ENCODE peak calls at places on chromosomes 2 and 18, in eight cellular contexts. One of them, this sample, is unnamed.

GRCh38 chr18:38526922-38527321 is 961.3 kb upstream of the CELF4 start:
- DNase-seq in activated CD4-positive, alpha-beta T cell treated with anti-CD3 and anti-CD28 coated beads, Interleukin-2, amount 50 U/mL, for 1 hour: no peak
- DNase-seq in activated CD8-positive, alpha-beta memory T cell treated with anti-CD3 and anti-CD28 coated beads, Interleukin-2, amount 10 ng/mL, durations not matched to agents 7 days and 5 days: no peak
- DNase-seq in HEK293T: no peak
- DNase-seq in fibroblast of lung: no peak
- DNase-seq in WTC11: no peak
- DNase-seq in EL: no peak
- DNase-seq in heart right ventricle: no peak
- DNase-seq in this sample: no peak

GRCh38 chr2:219707496-219708285 is 80.3 kb downstream of the SLC4A3 start:
- DNase-seq in activated CD4-positive, alpha-beta T cell treated with anti-CD3 and anti-CD28 coated beads, Interleukin-2, amount 50 U/mL, for 1 hour: no peak
- DNase-seq in activated CD8-positive, alpha-beta memory T cell treated with anti-CD3 and anti-CD28 coated beads, Interleukin-2, amount 10 ng/mL, durations not matched to agents 7 days and 5 days: no peak
- DNase-seq in HEK293T: no peak
- DNase-seq in fibroblast of lung: peak; percentile 53
- DNase-seq in WTC11: no peak
- DNase-seq in EL: peak; percentile 55
- DNase-seq in heart right ventricle: no peak
- DNase-seq in this sample: no peak

GRCh38 chr2:43993437-43993836 is 2.4 kb downstream of the LRPPRC start:
- DNase-seq in activated CD4-positive, alpha-beta T cell treated with anti-CD3 and anti-CD28 coated beads, Interleukin-2, amount 50 U/mL, for 1 hour: no peak
- DNase-seq in activated CD8-positive, alpha-beta memory T cell treated with anti-CD3 and anti-CD28 coated beads, Interleukin-2, amount 10 ng/mL, durations not matched to agents 7 days and 5 days: no peak
- DNase-seq in HEK293T: no peak
- DNase-seq in fibroblast of lung: no peak
- DNase-seq in WTC11: no peak
- DNase-seq in EL: no peak
- DNase-seq in heart right ventricle: no peak
- DNase-seq in this sample: no peak

GRCh38 chr2:121068851-121069250 is 216.2 kb downstream of the TFCP2L1 start:
- DNase-seq in activated CD4-positive, alpha-beta T cell treated with anti-CD3 and anti-CD28 coated beads, Interleukin-2, amount 50 U/mL, for 1 hour: no peak
- DNase-seq in activated CD8-positive, alpha-beta memory T cell treated with anti-CD3 and anti-CD28 coated beads, Interleukin-2, amount 10 ng/mL, durations not matched to agents 7 days and 5 days: no peak
- DNase-seq in HEK293T: no peak
- DNase-seq in fibroblast of lung: no peak
- DNase-seq in WTC11: no peak
- DNase-seq in EL: no peak
- DNase-seq in heart right ventricle: no peak
- DNase-seq in this sample: no peak

GRCh38 chr2:143177081-143177786 is 48.0 kb downstream of the ARHGAP15 start:
- DNase-seq in activated CD4-positive, alpha-beta T cell treated with anti-CD3 and anti-CD28 coated beads, Interleukin-2, amount 50 U/mL, for 1 hour: no peak
- DNase-seq in activated CD8-positive, alpha-beta memory T cell treated with anti-CD3 and anti-CD28 coated beads, Interleukin-2, amount 10 ng/mL, durations not matched to agents 7 days and 5 days: no peak
- DNase-seq in HEK293T: no peak
- DNase-seq in fibroblast of lung: no peak
- DNase-seq in WTC11: no peak
- DNase-seq in EL: no peak
- DNase-seq in heart right ventricle: no peak
- DNase-seq in this sample: no peak

GRCh38 chr2:201795608-201796477 is 10.5 kb upstream of the CDK15 start:
- DNase-seq in activated CD4-positive, alpha-beta T cell treated with anti-CD3 and anti-CD28 coated beads, Interleukin-2, amount 50 U/mL, for 1 hour: no peak
- DNase-seq in activated CD8-positive, alpha-beta memory T cell treated with anti-CD3 and anti-CD28 coated beads, Interleukin-2, amount 10 ng/mL, durations not matched to agents 7 days and 5 days: no peak
- DNase-seq in HEK293T: peak; percentile 72
- DNase-seq in fibroblast of lung: peak; percentile 65
- DNase-seq in WTC11: peak; percentile 44
- DNase-seq in EL: peak; percentile 74
- DNase-seq in heart right ventricle: peak; percentile 4
- DNase-seq in this sample: peak; percentile 37

GRCh38 chr2:240252191-240252871 is 111.9 kb upstream of the OTOS start:
- DNase-seq in activated CD4-positive, alpha-beta T cell treated with anti-CD3 and anti-CD28 coated beads, Interleukin-2, amount 50 U/mL, for 1 hour: no peak
- DNase-seq in activated CD8-positive, alpha-beta memory T cell treated with anti-CD3 and anti-CD28 coated beads, Interleukin-2, amount 10 ng/mL, durations not matched to agents 7 days and 5 days: no peak
- DNase-seq in HEK293T: no peak
- DNase-seq in fibroblast of lung: no peak
- DNase-seq in WTC11: no peak
- DNase-seq in EL: no peak
- DNase-seq in heart right ventricle: no peak
- DNase-seq in this sample: no peak

GRCh38 chr2:212580117-212580516 is 41.5 kb upstream of the ERBB4 start:
- DNase-seq in activated CD4-positive, alpha-beta T cell treated with anti-CD3 and anti-CD28 coated beads, Interleukin-2, amount 50 U/mL, for 1 hour: no peak
- DNase-seq in activated CD8-positive, alpha-beta memory T cell treated with anti-CD3 and anti-CD28 coated beads, Interleukin-2, amount 10 ng/mL, durations not matched to agents 7 days and 5 days: no peak
- DNase-seq in HEK293T: no peak
- DNase-seq in fibroblast of lung: no peak
- DNase-seq in WTC11: no peak
- DNase-seq in EL: no peak
- DNase-seq in heart right ventricle: no peak
- DNase-seq in this sample: no peak

GRCh38 chr2:230711224-230711623 is 1.4 kb upstream of the CAB39 start:
- DNase-seq in activated CD4-positive, alpha-beta T cell treated with anti-CD3 and anti-CD28 coated beads, Interleukin-2, amount 50 U/mL, for 1 hour: no peak
- DNase-seq in activated CD8-positive, alpha-beta memory T cell treated with anti-CD3 and anti-CD28 coated beads, Interleukin-2, amount 10 ng/mL, durations not matched to agents 7 days and 5 days: no peak
- DNase-seq in HEK293T: no peak
- DNase-seq in fibroblast of lung: no peak
- DNase-seq in WTC11: no peak
- DNase-seq in EL: no peak
- DNase-seq in heart right ventricle: no peak
- DNase-seq in this sample: no peak

GRCh38 chr2:31467426-31467825 is 52.9 kb upstream of the XDH start:
- DNase-seq in activated CD4-positive, alpha-beta T cell treated with anti-CD3 and anti-CD28 coated beads, Interleukin-2, amount 50 U/mL, for 1 hour: no peak
- DNase-seq in activated CD8-positive, alpha-beta memory T cell treated with anti-CD3 and anti-CD28 coated beads, Interleukin-2, amount 10 ng/mL, durations not matched to agents 7 days and 5 days: no peak
- DNase-seq in HEK293T: no peak
- DNase-seq in fibroblast of lung: no peak
- DNase-seq in WTC11: no peak
- DNase-seq in EL: no peak
- DNase-seq in heart right ventricle: no peak
- DNase-seq in this sample: no peak